ENCODE peak calls at places on chromosomes 13 and 19, in four cellular contexts. V is A549, C is K562, S is IMR-90. T is an unnamed sample.

GRCh38 chr19:16614941-16615340 is 13.1 kb downstream of the MED26 start:
- DNase-seq in V (no peak), C (no peak), S (no peak), T (no peak)

GRCh38 chr13:86135856-86136255 is 336.6 kb upstream of the SLITRK6 start:
- DNase-seq in V (no peak), C (no peak), S (no peak), T (no peak)

GRCh38 chr19:4369109-4369887 is 25.9 kb downstream of the MPND start:
- DNase-seq in V (no peak), C (no peak), S (no peak), T (no peak)

GRCh38 chr19:16373539-16373938 is 48.9 kb downstream of the KLF2 start:
- DNase-seq in V (no peak), C (no peak), S (peak; percentile 83), T (peak; percentile 70)

GRCh38 chr13:76245920-76246319 is 609.8 kb downstream of the LMO7 start:
- DNase-seq in V (no peak), C (no peak), S (no peak), T (no peak)

GRCh38 chr19:47745010-47745901 is at the start of gene NOP53:
- DNase-seq in V (peak; percentile 99), C (peak; percentile 95), S (peak; percentile 96), T (peak; percentile 92)

GRCh38 chr13:27775943-27776342 is 16.3 kb upstream of the GSX1 start:
- DNase-seq in V (no peak), C (no peak), S (no peak), T (no peak)

GRCh38 chr19:11538232-11539036 is at the start of gene CNN1:
- DNase-seq in V (no peak), C (peak; percentile 78), S (peak; percentile 90), T (peak; percentile 29)

GRCh38 chr19:36213793-36214387 is 575 bp downstream of the ZNF565 start:
- DNase-seq in V (no peak), C (no peak), S (peak; percentile 45), T (no peak)

GRCh38 chr19:4233282-4233853 is 4.0 kb downstream of the EBI3 start:
- DNase-seq in V (peak; percentile 49), C (peak; percentile 65), S (peak; percentile 8), T (peak; percentile 45)

GRCh38 chr19:15291089-15291488 is 41.2 kb downstream of the BRD4 start:
- DNase-seq in V (no peak), C (no peak), S (peak; percentile 83), T (no peak)

GRCh38 chr13:111587249-111587648 is 266.8 kb downstream of the TEX29 start:
- DNase-seq in V (no peak), C (no peak), S (no peak), T (no peak)

GRCh38 chr13:30735025-30735967 is at the start of gene ALOX5AP:
- DNase-seq in V (no peak), C (no peak), S (no peak), T (no peak)

GRCh38 chr19:28472843-28473242 is 740.1 kb downstream of the UQCRFS1 start:
- DNase-seq in V (no peak), C (no peak), S (no peak), T (no peak)

GRCh38 chr19:4870025-4870700 is 2.7 kb upstream of the PLIN3 start:
- DNase-seq in V (peak; percentile 93), C (peak; percentile 86), S (peak; percentile 92), T (peak; percentile 98)

GRCh38 chr13:41007359-41008118 is 11.6 kb downstream of the ELF1 start:
- DNase-seq in V (no peak), C (peak; percentile 31), S (peak; percentile 30), T (peak; percentile 48)

GRCh38 chr19:6233827-6234511 is 45.8 kb downstream of the MLLT1 start:
- DNase-seq in V (no peak), C (no peak), S (no peak), T (no peak)

GRCh38 chr13:50521750-50522149 is 321.7 kb downstream of the DLEU7 start:
- DNase-seq in V (no peak), C (no peak), S (peak; percentile 30), T (peak; percentile 39)

GRCh38 chr19:47608074-47608907 is 643 bp upstream of the BICRA start:
- DNase-seq in V (peak; percentile 94), C (peak; percentile 98), S (peak; percentile 90), T (peak; percentile 82)

GRCh38 chr13:90032841-90033493 is 1314.5 kb upstream of the MIR17HG start:
- DNase-seq in V (no peak), C (no peak), S (no peak), T (no peak)

GRCh38 chr19:39194832-39195542 is 1.8 kb upstream of the NCCRP1 start:
- DNase-seq in V (peak; percentile 61), C (no peak), S (no peak), T (no peak)

GRCh38 chr19:53520547-53521372 is 17.2 kb upstream of the ZNF331 start:
- DNase-seq in V (peak; percentile 99), C (peak; percentile 75), S (peak; percentile 98), T (peak; percentile 87)

GRCh38 chr13:40790232-40790631 is 821 bp downstream of the SLC25A15 start:
- DNase-seq in V (no peak), C (no peak), S (no peak), T (no peak)

GRCh38 chr19:10286803-10287737 is at the start of gene ICAM4:
- DNase-seq in V (no peak), C (peak; percentile 86), S (peak; percentile 29), T (peak; percentile 63)

GRCh38 chr19:40294560-40294959 is 9.4 kb upstream of the AKT2 start:
- DNase-seq in V (no peak), C (no peak), S (no peak), T (no peak)

GRCh38 chr13:101751488-101751887 is 299.0 kb downstream of the ITGBL1 start:
- DNase-seq in V (peak; percentile 21), C (no peak), S (peak; percentile 77), T (no peak)

GRCh38 chr13:98773053-98773452 is 20.6 kb upstream of the SLC15A1 start:
- DNase-seq in V (no peak), C (no peak), S (no peak), T (no peak)

GRCh38 chr13:105543742-105544141 is 991.7 kb downstream of the EFNB2 start:
- DNase-seq in V (no peak), C (no peak), S (no peak), T (no peak)

GRCh38 chr13:80666782-80667537 is 326.0 kb upstream of the SPRY2 start:
- DNase-seq in V (no peak), C (no peak), S (no peak), T (no peak)

GRCh38 chr13:41327994-41328778 is 17.1 kb downstream of the NAA16 start:
- DNase-seq in V (no peak), C (no peak), S (no peak), T (no peak)

GRCh38 chr19:9702186-9702585 is 27.3 kb upstream of the ZNF562 start:
- DNase-seq in V (no peak), C (no peak), S (no peak), T (no peak)

GRCh38 chr13:111480503-111480902 is 160.1 kb downstream of the TEX29 start:
- DNase-seq in V (no peak), C (no peak), S (no peak), T (no peak)

GRCh38 chr13:112532837-112533745 is 54.9 kb downstream of the TUBGCP3 start:
- DNase-seq in V (no peak), C (no peak), S (no peak), T (no peak)

GRCh38 chr13:109707044-109707794 is 79.2 kb downstream of the IRS2 start:
- DNase-seq in V (no peak), C (no peak), S (no peak), T (no peak)

GRCh38 chr19:34274827-34275625 is 20.7 kb downstream of the GARRE1 start:
- DNase-seq in V (no peak), C (no peak), S (peak; percentile 96), T (peak; percentile 85)

GRCh38 chr19:16703677-16704076 is 16.0 kb upstream of the NWD1 start:
- DNase-seq in V (no peak), C (no peak), S (no peak), T (no peak)

GRCh38 chr19:6481541-6482342 is at the start of gene DENND1C:
- DNase-seq in V (peak; percentile 41), C (peak; percentile 75), S (no peak), T (peak; percentile 47)

GRCh38 chr13:66844933-66845332 is 385.2 kb downstream of the PCDH9 start:
- DNase-seq in V (no peak), C (no peak), S (no peak), T (no peak)

GRCh38 chr13:39244561-39245230 is 206.4 kb downstream of the NHLRC3 start:
- DNase-seq in V (no peak), C (no peak), S (no peak), T (no peak)

GRCh38 chr13:94464771-94465170 is 14.7 kb downstream of the DCT start:
- DNase-seq in V (no peak), C (peak; percentile 31), S (no peak), T (no peak)
- TF ChIP-seq MAZ in V (no peak), C (no peak), S (no peak), T (no peak)

DNA sequence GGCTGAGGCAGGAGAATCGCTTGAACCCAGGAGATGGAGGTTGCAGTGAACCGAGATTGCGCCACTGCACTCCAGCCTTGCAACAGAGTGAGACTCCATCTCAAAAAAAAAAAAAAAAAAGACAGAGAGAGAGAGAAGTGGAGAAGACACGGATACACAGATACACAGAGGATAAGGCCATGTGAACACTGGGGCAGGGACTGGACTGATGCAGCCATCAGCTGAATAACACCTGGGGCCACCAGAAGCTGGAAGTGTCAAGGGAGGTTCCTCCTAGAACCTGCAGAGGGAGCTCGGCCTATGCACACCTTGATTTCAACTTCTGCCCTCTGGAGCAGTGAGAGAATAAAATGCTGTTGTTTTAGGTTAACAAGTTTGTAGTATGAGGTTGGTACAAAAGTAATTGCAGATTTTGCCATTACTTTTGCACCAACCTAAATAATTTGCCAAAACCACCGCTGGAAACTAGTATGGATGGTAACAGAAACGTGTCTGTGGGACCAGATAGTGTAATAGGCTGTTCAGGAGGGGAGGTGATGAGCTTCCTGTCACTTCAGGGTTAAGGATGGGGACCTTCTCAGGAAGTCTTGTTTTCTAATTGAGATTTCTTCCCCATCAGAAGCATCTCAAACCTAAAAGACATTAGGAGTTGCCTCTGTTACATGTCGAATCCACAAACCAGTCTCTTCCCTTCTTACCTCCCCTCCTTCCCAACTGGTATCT is 36.4 kb upstream of the IGSF23 start:
- DNase-seq in V (peak; percentile 81), C (peak; percentile 41), S (peak; percentile 20), T (peak; percentile 65)
- TF ChIP-seq MAZ in V (no peak), C (no peak), S (no peak), T (no peak)

GRCh38 chr19:2268861-2269243 is 12.6 kb upstream of the JSRP1 start:
- DNase-seq in V (no peak), C (no peak), S (no peak), T (no peak)
- TF ChIP-seq MAZ in V (no peak), C (no peak), S (no peak), T (no peak)

GRCh38 chr19:30093966-30094770 is 152.1 kb downstream of the URI1 start:
- DNase-seq in V (no peak), C (no peak), S (no peak), T (no peak)
- TF ChIP-seq MAZ in V (no peak), C (no peak), S (no peak), T (no peak)

GRCh38 chr13:70666883-70667282 is 558.6 kb upstream of the KLHL1 start:
- DNase-seq in V (no peak), C (no peak), S (no peak), T (no peak)

GRCh38 chr13:70668983-70669382 is 560.7 kb upstream of the KLHL1 start:
- DNase-seq in V (no peak), C (no peak), S (no peak), T (peak; percentile 12)

DNA sequence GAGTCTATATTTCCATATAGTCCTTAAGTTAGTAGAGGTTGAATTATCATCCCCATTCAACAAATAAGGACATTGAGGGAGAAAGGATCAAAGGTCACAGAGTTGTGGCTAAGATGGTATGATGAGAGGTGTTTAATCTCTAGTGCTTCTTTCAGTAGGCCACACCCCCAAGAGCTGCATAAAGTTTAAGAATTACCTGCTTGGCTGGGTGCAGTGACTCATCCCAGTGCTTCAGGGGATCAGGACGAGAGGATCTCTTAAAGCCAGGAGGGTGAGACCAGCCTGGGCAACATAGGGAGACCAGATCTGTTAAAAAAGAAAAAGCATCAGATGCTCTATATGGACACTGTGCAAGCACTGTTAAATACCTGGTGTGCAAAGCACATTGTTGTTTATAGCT is 560.0 kb upstream of the KLHL1 start:
- DNase-seq in V (no peak), C (no peak), S (no peak), T (peak; percentile 3)
- TF ChIP-seq MAZ in V (no peak), C (no peak), S (no peak), T (no peak)

T was measured in HepG2.